ENCODE peak calls at places on chromosomes 12 and 14, in four cellular contexts. S, R, H and Q are unnamed samples.

GRCh38 chr12:58654021-58654420 is 266.3 kb downstream of the LRIG3 start:
- DNase-seq in R (no peak), H (no peak), S (no peak), Q (no peak)

GRCh38 chr12:104694711-104695110 is 238.0 kb downstream of the CHST11 start:
- DNase-seq in R (no peak), S (no peak), H (no peak), Q (no peak)

GRCh38 chr14:91996951-91997371 is 42.9 kb downstream of the TRIP11 start:
- DNase-seq in H (no peak), R (peak), S (peak), Q (peak)

GRCh38 chr14:91298576-91298975 is 54.1 kb upstream of the GPR68 start:
- DNase-seq in H (no peak), S (no peak), R (no peak), Q (no peak)

GRCh38 chr12:32828552-32828951 is 68.0 kb downstream of the PKP2 start:
- DNase-seq in R (no peak), H (no peak), S (peak), Q (no peak)

GRCh38 chr14:75591987-75592575 is 13.7 kb downstream of the FLVCR2 start:
- DNase-seq in H (no peak), S (no peak), R (no peak), Q (no peak)

GRCh38 chr12:24928131-24928530 is 20.8 kb downstream of the BCAT1 start:
- DNase-seq in R (no peak), H (no peak), S (no peak), Q (peak)

GRCh38 chr14:91956616-91957015 is 9.1 kb upstream of the FBLN5 start:
- DNase-seq in R (no peak), H (no peak), S (no peak), Q (no peak)

GRCh38 chr12:129535351-129535750 is 368.5 kb downstream of the TMEM132D start:
- DNase-seq in R (peak), H (no peak), S (no peak), Q (no peak)

GRCh38 chr12:77402726-77403125 is 337.4 kb upstream of the E2F7 start:
- DNase-seq in S (peak), H (no peak), R (peak), Q (no peak)

GRCh38 chr12:563899-564298 is 99.3 kb downstream of the NINJ2 start:
- DNase-seq in H (no peak), S (no peak), R (no peak), Q (no peak)

GRCh38 chr14:76977793-76978730 is 50.4 kb downstream of the IRF2BPL start:
- DNase-seq in S (peak), H (no peak), R (peak), Q (no peak)

GRCh38 chr12:126869644-126870043 is 1397.3 kb upstream of the TMEM132C start:
- DNase-seq in H (no peak), S (no peak), R (no peak), Q (no peak)

GRCh38 chr14:70188292-70188607 is 501 bp downstream of the SLC8A3 start:
- DNase-seq in H (no peak), S (peak), R (peak), Q (peak)

GRCh38 chr12:91926810-91927209 is 218.8 kb downstream of the BTG1 start:
- DNase-seq in S (peak), R (peak), H (no peak), Q (no peak)

GRCh38 chr12:124626841-124627502 is 59.6 kb upstream of the NCOR2 start:
- DNase-seq in S (peak), R (peak), H (no peak), Q (no peak)

GRCh38 chr14:22159968-22160367 is 429.1 kb downstream of the DAD1 start:
- DNase-seq in H (no peak), R (no peak), S (no peak), Q (no peak)

GRCh38 chr12:905273-906076 is 44.0 kb downstream of the RAD52 start:
- DNase-seq in R (peak), S (no peak), H (no peak), Q (no peak)

GRCh38 chr12:127165567-127166392 is 1101.2 kb upstream of the TMEM132C start:
- DNase-seq in R (peak), S (peak), H (peak), Q (peak)

GRCh38 chr12:117034249-117034648 is 65.0 kb downstream of the TESC start:
- DNase-seq in R (no peak), S (no peak), H (peak), Q (no peak)

GRCh38 chr12:131264625-131265024 is 310.9 kb downstream of the ADGRD1 start:
- DNase-seq in H (no peak), R (no peak), S (no peak), Q (no peak)

GRCh38 chr14:61511558-61511924 is 183.8 kb upstream of the HIF1A start:
- DNase-seq in R (no peak), H (no peak), S (no peak), Q (no peak)

GRCh38 chr14:65461730-65462129 is 49.2 kb downstream of the FUT8 start:
- DNase-seq in R (no peak), H (no peak), S (peak), Q (no peak)

GRCh38 chr12:124049451-124050094 is 76.6 kb downstream of the ZNF664 start:
- DNase-seq in H (no peak), S (no peak), R (no peak), Q (no peak)

GRCh38 chr14:100504372-100505078 is 82.7 kb downstream of the BEGAIN start:
- DNase-seq in S (peak), H (no peak), R (peak), Q (no peak)

GRCh38 chr12:101607894-101608293 is 13.1 kb downstream of the MYBPC1 start:
- DNase-seq in R (no peak), S (no peak), H (no peak), Q (no peak)

GRCh38 chr12:130473266-130473665 is 135.6 kb downstream of the PIWIL1 start:
- DNase-seq in R (no peak), S (no peak), H (no peak), Q (no peak)

GRCh38 chr14:53715390-53715730 is 241.3 kb downstream of the BMP4 start:
- DNase-seq in H (no peak), S (peak), R (peak), Q (no peak)

GRCh38 chr12:108511633-108512540 is 3.2 kb upstream of the FICD start:
- DNase-seq in H (peak), S (peak), R (peak), Q (peak)

GRCh38 chr12:47651368-47652254 is 54.2 kb downstream of the RPAP3 start:
- DNase-seq in H (peak), S (peak), R (peak), Q (peak)

GRCh38 chr12:42474391-42474790 is 115.2 kb downstream of the PRICKLE1 start:
- DNase-seq in R (peak), H (no peak), S (peak), Q (no peak)

GRCh38 chr12:66903782-66904396 is 225.0 kb upstream of the GRIP1 start:
- DNase-seq in S (no peak), H (no peak), R (peak), Q (no peak)

GRCh38 chr14:61467281-61467680 is 145.9 kb downstream of the PRKCH start:
- DNase-seq in S (no peak), R (no peak), H (no peak), Q (no peak)

GRCh38 chr12:83823386-83824045 is 1089.1 kb downstream of the SLC6A15 start:
- DNase-seq in S (peak), R (peak), H (peak), Q (peak)

GRCh38 chr12:96810057-96810456 is 97.0 kb upstream of the NEDD1 start:
- DNase-seq in R (no peak), H (no peak), S (no peak), Q (peak)

GRCh38 chr12:71754461-71755145 is at the start of gene RAB21:
- DNase-seq in H (peak), R (peak), S (peak), Q (peak)
- TF ChIP-seq CTCF in H (peak), R (peak), S (peak), Q (peak)

DNA sequence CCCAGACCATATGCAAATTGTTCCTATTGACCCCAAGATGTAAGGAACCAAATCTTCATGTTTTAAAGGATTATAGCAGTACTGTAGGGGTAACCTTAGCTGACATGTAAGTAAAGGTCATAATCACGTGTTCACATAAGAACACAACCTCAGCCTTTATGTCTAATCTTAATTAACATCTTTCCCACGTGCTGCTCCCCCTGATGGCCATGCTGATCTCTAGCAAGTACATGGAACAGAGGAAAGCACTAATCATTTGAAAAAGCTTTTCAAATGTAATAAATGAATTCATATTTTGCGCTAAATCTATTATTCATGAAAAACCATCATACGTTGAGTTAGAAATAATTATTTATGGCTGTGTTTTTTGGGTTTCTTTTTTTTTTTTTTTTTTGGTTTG is 30.5 kb upstream of the ITPR2 start:
- DNase-seq in R (peak), S (peak), H (peak), Q (peak)
- TF ChIP-seq CTCF in R (peak), S (peak), H (peak), Q (peak)

GRCh38 chr12:68871899-68872298 is 61.1 kb downstream of the CPM start:
- DNase-seq in S (peak), R (peak), H (peak), Q (peak)
- TF ChIP-seq CTCF in S (peak), R (peak), H (no peak), Q (peak)

DNA sequence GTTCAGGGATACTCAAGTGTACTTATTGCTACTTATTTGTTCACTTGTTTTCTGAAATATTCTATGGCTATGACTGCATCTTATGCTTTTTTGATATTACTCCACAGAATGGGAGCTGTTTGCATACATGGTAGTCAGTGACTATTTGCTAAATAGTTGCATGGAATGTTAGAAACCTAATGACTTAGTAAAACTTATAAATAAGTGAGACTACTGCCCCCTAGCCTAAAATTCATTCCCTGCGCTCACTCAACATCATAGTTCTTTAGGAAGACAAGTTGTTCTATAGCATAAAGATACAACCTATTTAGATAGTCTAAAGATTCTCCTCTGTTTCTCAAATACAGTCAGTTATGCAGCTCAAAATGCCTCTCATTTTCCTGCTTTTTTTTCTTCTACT is 305.5 kb downstream of the CEP128 start:
- DNase-seq in R (peak), S (peak), H (no peak), Q (peak)
- TF ChIP-seq CTCF in R (peak), S (peak), H (no peak), Q (peak)

GRCh38 chr14:94682061-94682516 is 69.9 kb downstream of the SERPINA3 start:
- DNase-seq in H (no peak), R (peak), S (no peak), Q (peak)

GRCh38 chr14:94680498-94681288 is 68.5 kb downstream of the SERPINA3 start:
- DNase-seq in R (no peak), H (no peak), S (no peak), Q (no peak)

GRCh38 chr14:94682736-94683135 is 70.5 kb downstream of the SERPINA3 start:
- DNase-seq in S (no peak), H (no peak), R (no peak), Q (no peak)

GRCh38 chr14:94679941-94680340 is 67.8 kb downstream of the SERPINA3 start:
- DNase-seq in R (no peak), H (peak), S (no peak), Q (no peak)

GRCh38 chr14:94681300-94682060 is 69.3 kb downstream of the SERPINA3 start:
- DNase-seq in R (peak), H (peak), S (peak), Q (peak)
- TF ChIP-seq CTCF in R (peak), H (peak), S (peak), Q (peak)

GRCh38 chr12:110704231-110704630 is 15.3 kb upstream of the HVCN1 start:
- DNase-seq in H (no peak), R (no peak), S (no peak), Q (no peak)

GRCh38 chr12:110696283-110696682 is 7.4 kb upstream of the HVCN1 start:
- DNase-seq in R (no peak), H (no peak), S (no peak), Q (no peak)

GRCh38 chr12:110698171-110698902 is 9.4 kb upstream of the HVCN1 start:
- DNase-seq in S (peak), R (peak), H (peak), Q (peak)

GRCh38 chr12:110702081-110702480 is 13.2 kb upstream of the HVCN1 start:
- DNase-seq in S (no peak), R (no peak), H (no peak), Q (no peak)

GRCh38 chr12:110699591-110700445 is 10.9 kb upstream of the HVCN1 start:
- DNase-seq in S (peak), R (no peak), H (no peak), Q (peak)
- TF ChIP-seq CTCF in S (peak), R (peak), H (peak), Q (peak)

GRCh38 chr14:45199246-45199645 is 53.8 kb downstream of the MIS18BP1 start:
- DNase-seq in R (peak), S (peak), H (no peak), Q (no peak)

GRCh38 chr14:45204241-45204640 is 48.8 kb downstream of the MIS18BP1 start:
- DNase-seq in R (no peak), S (no peak), H (no peak), Q (no peak)

GRCh38 chr14:45198551-45198950 is 54.5 kb downstream of the MIS18BP1 start:
- DNase-seq in S (peak), H (no peak), R (peak), Q (no peak)

DNA sequence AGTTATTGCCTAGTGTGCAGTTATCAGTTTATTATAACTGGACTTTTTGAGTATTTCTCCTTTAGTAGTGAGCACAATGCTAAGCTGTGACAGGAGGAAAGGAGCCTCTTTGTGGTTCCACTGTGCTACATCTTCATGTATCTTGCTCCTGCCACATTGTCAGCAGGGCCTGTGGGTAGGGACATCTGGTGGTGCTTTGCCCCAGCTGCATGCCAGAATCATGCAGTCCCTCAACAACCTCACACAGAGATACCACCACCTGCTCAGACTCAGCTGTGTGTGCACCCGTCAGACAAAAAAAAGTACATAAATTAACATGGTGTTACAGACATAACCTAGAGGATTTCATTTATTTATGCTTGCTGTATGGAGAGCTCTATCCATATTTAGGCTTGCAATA is 51.1 kb downstream of the MIS18BP1 start:
- DNase-seq in H (peak), S (peak), R (peak), Q (peak)
- TF ChIP-seq CTCF in H (peak), S (no peak), R (peak), Q (peak)